ENCODE peak calls at places on chromosomes 16 and 17, in six cellular contexts. I is esophagus squamous epithelium, N is vagina, F is A549, J is tibial nerve, O is adrenal gland. Q is an unnamed sample.

GRCh38 chr17:43025766-43026537 is 921 bp downstream of the RND2 start:
- DNase-seq in I (no peak), N (no peak), F (no peak), J (no peak), O (no peak), Q (no peak)

GRCh38 chr17:14042411-14042810 is 26.9 kb upstream of the COX10 start:
- DNase-seq in I (no peak), N (no peak), F (no peak), J (no peak), O (no peak), Q (no peak)

GRCh38 chr17:65876985-65877384 is 314.9 kb downstream of the CEP112 start:
- DNase-seq in I (no peak), N (no peak), F (no peak), J (no peak), O (no peak), Q (no peak)

GRCh38 chr17:14228903-14229302 is 7.8 kb downstream of the CDRT15 start:
- DNase-seq in I (no peak), N (no peak), F (no peak), J (no peak), O (no peak), Q (no peak)

GRCh38 chr17:75340636-75341035 is 51.4 kb upstream of the SLC25A19 start:
- DNase-seq in I (no peak), N (no peak), F (no peak), J (no peak), O (no peak), Q (no peak)

GRCh38 chr16:21158208-21159110 is at the start of gene LDAF1:
- DNase-seq in I (peak; percentile 11), N (peak; percentile 92), F (peak; percentile 75), J (peak; percentile 66), O (peak; percentile 78), Q (peak; percentile 84)

GRCh38 chr16:7547736-7548135 is 215.1 kb downstream of the RBFOX1 start:
- DNase-seq in I (no peak), N (no peak), F (no peak), J (no peak), O (no peak), Q (no peak)

GRCh38 chr17:4507361-4508111 is 8.9 kb downstream of the SPNS2 start:
- DNase-seq in I (no peak), N (no peak), F (no peak), J (no peak), O (no peak), Q (no peak)

GRCh38 chr16:80122155-80122554 is 418.6 kb upstream of the DYNLRB2 start:
- DNase-seq in I (no peak), N (no peak), F (no peak), J (peak; percentile 17), O (peak; percentile 46), Q (no peak)

GRCh38 chr16:80120899-80121521 is 419.8 kb upstream of the DYNLRB2 start:
- DNase-seq in I (no peak), N (no peak), F (no peak), J (no peak), O (no peak), Q (no peak)

GRCh38 chr16:80123189-80123588 is 417.6 kb upstream of the DYNLRB2 start:
- DNase-seq in I (no peak), N (no peak), F (no peak), J (no peak), O (no peak), Q (no peak)

GRCh38 chr16:80117731-80118130 is 423.1 kb upstream of the DYNLRB2 start:
- DNase-seq in I (no peak), N (no peak), F (no peak), J (no peak), O (no peak), Q (no peak)

DNA sequence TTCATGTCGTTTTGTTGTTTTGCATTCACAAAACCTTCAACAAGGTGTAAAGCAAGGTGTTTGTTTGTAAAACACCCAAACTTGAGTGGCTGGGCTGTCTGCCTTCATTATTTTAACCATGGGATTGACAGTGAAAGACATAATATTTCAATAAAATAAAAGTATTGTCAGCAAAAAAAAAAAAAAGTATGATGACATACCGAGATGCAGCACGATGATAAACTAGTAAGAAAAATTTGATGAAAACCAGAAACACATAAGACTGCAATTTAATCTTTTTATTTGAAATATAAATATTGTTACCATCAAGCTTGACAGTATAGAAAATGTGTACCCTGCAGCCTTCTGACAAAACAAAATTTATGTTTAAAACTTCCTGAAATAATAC is 419.3 kb upstream of the DYNLRB2 start:
- DNase-seq in I (no peak), N (no peak), F (no peak), J (no peak), O (no peak), Q (no peak)
- TF ChIP-seq POLR2A in I (no peak), N (no peak), F (no peak), J (no peak), O (no peak), Q (no peak)

DNA sequence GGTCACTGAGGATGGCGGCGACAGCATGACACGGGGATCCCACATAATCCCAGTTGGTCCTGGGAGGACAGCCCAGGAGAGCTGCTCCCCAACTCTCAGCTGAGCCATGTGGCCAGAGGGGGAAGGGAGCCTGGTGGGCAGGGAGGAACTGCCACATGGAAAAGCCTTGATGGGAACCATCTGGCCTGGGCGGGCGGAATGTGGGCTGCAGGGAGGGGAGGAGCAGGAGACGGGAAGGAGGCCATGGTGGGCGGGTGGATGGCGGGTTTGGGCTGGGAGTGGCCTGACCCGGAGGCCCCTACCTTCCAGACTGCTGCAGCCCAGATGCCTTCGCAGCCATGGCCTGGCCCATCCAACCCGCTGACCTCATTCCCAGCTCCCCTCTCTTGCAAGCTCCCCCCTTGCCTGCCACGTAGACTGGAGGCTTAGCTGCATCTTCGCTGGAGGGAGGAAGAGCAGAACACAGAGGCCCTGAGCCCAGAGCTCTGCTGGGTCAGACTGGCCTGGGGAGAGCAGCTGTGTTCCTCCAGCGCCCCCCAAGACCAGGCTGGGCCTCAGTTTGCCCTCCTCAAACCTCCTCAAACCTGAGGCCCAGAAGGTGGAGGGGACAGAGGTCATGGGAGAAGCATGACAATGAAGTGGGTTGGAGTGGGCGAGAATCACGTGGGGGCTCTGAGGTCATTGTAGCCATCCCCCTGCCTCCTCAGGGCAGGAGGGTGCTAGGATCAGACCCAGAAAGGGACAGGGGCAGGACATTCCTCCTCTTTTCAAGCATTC is 8.2 kb upstream of the COL1A1 start:
- DNase-seq in I (no peak), N (peak; percentile 97), F (no peak), J (peak; percentile 83), O (peak; percentile 74), Q (no peak)
- TF ChIP-seq POLR2A in I (no peak), N (no peak), F (no peak), J (peak; percentile 19), O (no peak), Q (no peak)

GRCh38 chr17:40315678-40316570 is 6.9 kb downstream of the RARA start:
- DNase-seq in I (no peak), N (no peak), F (no peak), J (peak; percentile 9), O (no peak), Q (peak; percentile 67)

GRCh38 chr17:40315206-40315605 is 6.2 kb downstream of the RARA start:
- DNase-seq in I (no peak), N (no peak), F (no peak), J (no peak), O (no peak), Q (no peak)

GRCh38 chr17:40317880-40318834 is 9.2 kb downstream of the RARA start:
- DNase-seq in I (peak; percentile 71), N (peak; percentile 99), F (peak; percentile 99), J (peak; percentile 98), O (peak; percentile 95), Q (peak; percentile 97)

GRCh38 chr17:40317345-40317873 is 8.4 kb downstream of the RARA start:
- DNase-seq in I (no peak), N (no peak), F (peak; percentile 93), J (no peak), O (no peak), Q (peak; percentile 72)

GRCh38 chr17:40316571-40317344 is 7.8 kb downstream of the RARA start:
- DNase-seq in I (no peak), N (no peak), F (peak; percentile 82), J (no peak), O (no peak), Q (peak; percentile 42)
- TF ChIP-seq POLR2A in I (no peak), N (no peak), F (peak; percentile 59), J (peak; percentile 29), O (peak; percentile 9), Q (no peak)

GRCh38 chr16:67979955-67980678 is at the start of gene DPEP3:
- DNase-seq in I (no peak), N (no peak), F (no peak), J (no peak), O (no peak), Q (no peak)

GRCh38 chr16:67977005-67977404 is 3.3 kb downstream of the DPEP3 start:
- DNase-seq in I (no peak), N (no peak), F (no peak), J (no peak), O (no peak), Q (no peak)

GRCh38 chr16:67975321-67976105 is 4.8 kb downstream of the DPEP3 start:
- DNase-seq in I (no peak), N (no peak), F (no peak), J (no peak), O (no peak), Q (no peak)

GRCh38 chr16:67977469-67978227 is 2.7 kb downstream of the DPEP3 start:
- DNase-seq in I (no peak), N (no peak), F (no peak), J (no peak), O (no peak), Q (no peak)

DNA sequence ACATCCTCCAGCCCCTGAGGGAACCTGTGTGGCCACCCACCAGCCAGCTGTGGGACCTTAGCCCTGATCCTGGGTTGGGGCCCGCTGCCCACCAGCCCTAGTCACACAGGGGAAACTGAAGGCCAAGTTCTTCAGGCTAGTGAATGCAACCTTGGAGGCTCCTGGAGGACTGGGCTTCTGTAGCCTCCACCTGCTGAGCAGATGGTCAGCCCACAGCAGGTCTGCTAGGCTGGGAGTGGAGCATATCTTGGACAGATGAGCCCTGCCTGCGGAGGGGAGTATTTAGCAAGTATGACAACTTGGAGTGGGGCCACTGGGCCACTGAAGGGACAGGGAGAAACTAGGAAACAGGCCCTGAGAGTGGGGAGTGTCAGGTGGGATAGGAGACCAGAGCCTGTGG is 4.1 kb downstream of the DPEP3 start:
- DNase-seq in I (no peak), N (no peak), F (no peak), J (no peak), O (no peak), Q (no peak)
- TF ChIP-seq POLR2A in I (no peak), N (no peak), F (no peak), J (no peak), O (no peak), Q (no peak)

DNA sequence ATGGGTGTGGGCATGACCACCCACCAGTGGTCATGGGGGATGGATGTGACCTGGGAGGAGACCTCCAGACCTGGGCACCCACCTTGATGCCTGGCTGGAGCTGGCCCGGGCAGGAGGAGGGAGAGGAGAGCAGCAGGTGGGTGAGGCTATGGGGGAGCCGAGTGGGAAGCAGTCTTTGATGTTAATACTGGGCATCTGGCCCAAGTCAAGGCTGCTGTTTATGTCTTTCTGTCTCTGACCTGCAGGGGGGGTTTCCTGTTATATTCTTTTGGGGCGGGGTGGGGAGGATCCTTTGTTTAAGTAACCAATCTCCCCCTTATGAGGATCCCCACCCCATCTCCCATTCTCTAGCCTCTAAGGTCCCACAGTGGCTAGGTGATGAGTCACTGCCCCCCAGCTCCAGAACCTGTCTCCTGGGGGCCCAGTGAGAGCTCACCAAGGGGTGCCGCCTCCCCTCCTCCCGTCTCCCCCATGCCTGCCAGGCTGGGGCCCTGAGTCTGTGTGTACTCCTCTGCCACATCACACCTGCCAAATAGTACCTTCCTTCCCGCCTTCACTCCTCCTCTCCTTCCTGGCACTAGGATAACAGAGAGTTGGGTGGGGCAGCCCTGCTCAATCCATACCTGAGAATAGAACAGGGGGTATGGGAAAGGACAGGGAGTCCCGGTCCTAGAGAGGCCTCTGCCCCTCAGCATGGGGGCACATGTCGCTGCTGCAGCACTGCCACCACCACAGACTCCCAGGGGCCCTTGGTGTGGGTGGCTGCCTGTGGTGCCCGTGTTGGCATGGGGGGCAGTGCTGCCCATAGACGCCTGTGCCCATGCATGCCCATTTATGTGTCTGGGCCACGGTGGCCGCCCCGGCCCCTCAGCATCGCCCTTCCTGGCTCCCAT is 7.2 kb downstream of the THRA start:
- DNase-seq in I (no peak), N (no peak), F (peak; percentile 60), J (no peak), O (peak; percentile 55), Q (peak; percentile 62)
- TF ChIP-seq POLR2A in I (no peak), N (no peak), F (no peak), J (no peak), O (no peak), Q (no peak)

Q was measured in NB4.